ENCODE peak calls at places on chromosomes 6 and 20, in seven cellular contexts. K is endothelial cell of umbilical vein, J is transverse colon, F is sigmoid colon, S is HCT116, Y is GM23338, A is Panc1. I is an unnamed sample.

GRCh38 chr20:40714916-40715315 is 25.9 kb upstream of the MAFB start:
- DNase-seq in K (no peak), J (no peak), F (no peak), S (no peak), Y (no peak), A (no peak), I (no peak)

GRCh38 chr20:50478162-50479036 is 31.8 kb upstream of the PTPN1 start:
- DNase-seq in K (no peak), J (peak; percentile 81), F (peak; percentile 86), S (peak; percentile 47), Y (peak; percentile 88), A (no peak), I (peak; percentile 92)

GRCh38 chr6:39228992-39229767 is at the start of gene KCNK5:
- DNase-seq in K (peak; percentile 17), J (peak; percentile 90), F (peak; percentile 73), S (peak; percentile 73), Y (peak; percentile 95), A (no peak), I (peak; percentile 95)

GRCh38 chr6:46263709-46264091 is 92.9 kb upstream of the ENPP5 start:
- DNase-seq in K (peak; percentile 61), J (no peak), F (no peak), S (no peak), Y (no peak), A (no peak), I (no peak)

GRCh38 chr20:47274449-47275108 is 81.9 kb downstream of the ZMYND8 start:
- DNase-seq in K (peak; percentile 96), J (no peak), F (peak; percentile 14), S (peak; percentile 67), Y (no peak), A (peak; percentile 73), I (no peak)

GRCh38 chr6:52995913-52996685 is 1.0 kb upstream of the GSTA4 start:
- DNase-seq in K (peak; percentile 69), J (peak; percentile 48), F (peak; percentile 67), S (peak; percentile 76), Y (peak; percentile 54), A (peak; percentile 89), I (peak; percentile 78)

GRCh38 chr6:44002071-44002590 is 125.1 kb downstream of the MRPL14 start:
- DNase-seq in K (no peak), J (no peak), F (no peak), S (no peak), Y (peak; percentile 89), A (no peak), I (peak; percentile 78)

GRCh38 chr6:154247119-154247814 is 109.3 kb downstream of the IPCEF1 start:
- DNase-seq in K (peak; percentile 44), J (no peak), F (no peak), S (no peak), Y (peak; percentile 56), A (no peak), I (no peak)

GRCh38 chr6:23394699-23395098 is 731.3 kb upstream of the NRSN1 start:
- DNase-seq in K (no peak), J (no peak), F (no peak), S (no peak), Y (no peak), A (no peak), I (no peak)

GRCh38 chr6:35370799-35371493 is 28.6 kb downstream of the PPARD start:
- DNase-seq in K (no peak), J (no peak), F (no peak), S (no peak), Y (no peak), A (no peak), I (peak; percentile 79)

GRCh38 chr6:112717856-112718255 is 370.7 kb downstream of the RFPL4B start:
- DNase-seq in K (peak; percentile 77), J (no peak), F (no peak), S (no peak), Y (no peak), A (no peak), I (no peak)

GRCh38 chr6:93964296-93964695 is 544.9 kb upstream of the EPHA7 start:
- DNase-seq in K (no peak), J (no peak), F (no peak), S (no peak), Y (no peak), A (no peak), I (no peak)
- H3K27ac ChIP-seq in K (no peak overlapping the region), J (no peak overlapping the region), F (no peak overlapping the region), S (no peak overlapping the region), Y (no peak overlapping the region), A (no peak overlapping the region), I (no peak overlapping the region)

DNA sequence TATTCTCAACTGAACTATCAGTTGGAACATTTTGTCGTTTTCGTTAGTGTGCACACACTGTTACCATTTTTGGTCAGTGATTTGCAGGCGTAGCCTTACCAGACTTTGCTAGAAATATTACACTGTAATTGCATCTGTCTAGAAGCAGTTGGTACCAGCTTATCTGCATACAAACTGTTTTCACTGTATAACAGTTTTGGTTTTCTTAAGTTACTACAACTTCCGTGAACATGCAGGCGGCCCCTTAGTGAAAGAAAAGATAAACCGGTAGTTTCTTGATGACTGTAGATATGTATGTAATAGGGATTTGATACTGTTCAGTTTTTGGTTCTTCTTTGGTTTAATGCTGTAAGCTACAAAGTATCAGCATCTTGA is 1.3 kb downstream of the DSTN start:
- DNase-seq in K (peak; percentile 48), J (no peak), F (no peak), S (no peak), Y (no peak), A (no peak), I (no peak)
- TF ChIP-seq POLR2AphosphoS5 in K (no peak), J (no peak), F (peak; percentile 52), S (no peak), Y (no peak), A (no peak), I (no peak)

DNA sequence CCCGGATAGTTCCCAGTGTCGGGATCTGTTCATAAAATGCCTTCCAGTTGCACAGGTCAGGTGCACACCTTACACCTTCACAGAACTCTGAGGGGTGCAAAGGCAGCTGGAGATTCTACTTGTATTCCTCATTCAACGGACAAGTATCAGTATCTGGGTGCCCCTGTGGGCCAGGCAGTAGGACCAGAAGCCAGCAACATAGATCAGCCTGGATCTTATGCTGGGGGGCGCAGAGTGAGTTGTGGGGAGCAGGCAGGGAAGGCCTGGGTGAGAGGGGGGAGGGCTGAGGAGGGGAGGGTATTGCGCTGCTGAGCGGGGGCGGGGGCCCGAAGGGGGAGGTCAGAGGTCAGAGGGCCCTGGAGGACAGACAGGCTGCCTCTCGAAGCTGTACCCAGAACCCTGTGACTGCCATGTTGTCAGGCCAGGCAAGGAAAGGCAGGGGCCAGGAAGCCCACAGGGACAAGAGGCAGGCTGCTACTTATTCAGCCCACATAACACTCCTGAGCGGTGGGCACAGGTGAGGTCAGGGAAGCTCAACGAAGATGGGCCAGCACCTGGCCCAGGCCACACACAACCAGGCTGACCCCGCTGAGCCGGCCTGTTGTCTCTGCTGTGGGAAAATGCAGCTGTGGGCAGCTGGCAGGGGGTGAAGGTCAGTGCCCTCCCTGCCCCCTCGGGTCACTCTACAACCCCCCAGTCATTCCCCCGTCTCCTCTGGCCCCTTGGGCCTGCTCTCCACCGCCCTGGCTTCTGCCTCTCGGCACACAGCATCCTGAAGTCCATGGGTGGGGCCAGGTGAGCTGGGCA is 1.1 kb downstream of the OPRL1 start:
- DNase-seq in K (no peak), J (no peak), F (no peak), S (no peak), Y (no peak), A (no peak), I (no peak)
- H3K27ac ChIP-seq in K (no peak overlapping the region), J (peak overlapping the region; percentile 82), F (no peak overlapping the region), S (peak overlapping the region; percentile 67), Y (no peak overlapping the region), A (peak overlapping the region; percentile 54), I (peak overlapping the region; percentile 89)

GRCh38 chr6:32982084-32982701 is 13.8 kb downstream of the BRD2 start:
- DNase-seq in K (no peak), J (no peak), F (no peak), S (no peak), Y (no peak), A (no peak), I (no peak)
- TF ChIP-seq POLR2AphosphoS5 in K (peak; percentile 26), J (peak; percentile 31), F (peak; percentile 29), S (peak; percentile 67), Y (peak; percentile 15), A (peak; percentile 84), I (peak; percentile 6)

I was measured in spleen.